ENCODE peak calls at places on chromosomes 2 and 18, in six cellular contexts. D, S, Z, K, A and B are unnamed samples.

GRCh38 chr2:165872101-165872791 is 78.2 kb upstream of the GALNT3 start:
- DNase-seq in D (no peak), S (no peak), Z (no peak), K (no peak), A (no peak), B (no peak)

GRCh38 chr2:68961380-68961779 is 8.7 kb upstream of the GKN2 start:
- DNase-seq in D (no peak), S (no peak), Z (no peak), K (no peak), A (no peak), B (no peak)

GRCh38 chr18:53489266-53489665 is 735.2 kb downstream of the MBD2 start:
- DNase-seq in D (no peak), S (no peak), Z (no peak), K (no peak), A (no peak), B (no peak)

GRCh38 chr18:76970749-76971148 is 148.4 kb downstream of the ZNF236 start:
- DNase-seq in D (no peak), S (no peak), Z (no peak), K (no peak), A (no peak), B (no peak)

GRCh38 chr2:126329152-126329551 is 326.8 kb upstream of the GYPC start:
- DNase-seq in D (no peak), S (no peak), Z (no peak), K (no peak), A (no peak), B (no peak)

GRCh38 chr2:197813093-197813787 is 8.8 kb downstream of the PLCL1 start:
- DNase-seq in D (peak; percentile 31), S (no peak), Z (peak; percentile 68), K (peak; percentile 69), A (no peak), B (peak; percentile 33)

GRCh38 chr18:53698907-53699306 is 525.6 kb downstream of the MBD2 start:
- DNase-seq in D (peak; percentile 3), S (peak; percentile 52), Z (peak; percentile 33), K (no peak), A (no peak), B (no peak)

GRCh38 chr2:203002054-203002821 is 12.4 kb upstream of the NBEAL1 start:
- DNase-seq in D (no peak), S (no peak), Z (no peak), K (no peak), A (no peak), B (no peak)

GRCh38 chr2:7028846-7029245 is 111.6 kb downstream of the RNF144A start:
- DNase-seq in D (no peak), S (no peak), Z (no peak), K (no peak), A (no peak), B (no peak)

GRCh38 chr2:139366659-139367058 is 586.5 kb upstream of the NXPH2 start:
- DNase-seq in D (no peak), S (no peak), Z (no peak), K (no peak), A (no peak), B (no peak)

GRCh38 chr18:56538756-56539155 is 99.6 kb downstream of the TXNL1 start:
- DNase-seq in D (no peak), S (no peak), Z (no peak), K (no peak), A (no peak), B (no peak)

GRCh38 chr18:74951165-74951760 is 257.7 kb downstream of the PTGR3 start:
- DNase-seq in D (peak; percentile 9), S (no peak), Z (peak; percentile 32), K (no peak), A (no peak), B (peak; percentile 98)

GRCh38 chr2:63050916-63051794 is 525 bp downstream of the OTX1 start:
- DNase-seq in D (no peak), S (peak; percentile 62), Z (no peak), K (peak; percentile 18), A (no peak), B (no peak)

GRCh38 chr2:142834003-142834402 is 43.5 kb upstream of the KYNU start:
- DNase-seq in D (no peak), S (no peak), Z (no peak), K (no peak), A (no peak), B (peak; percentile 52)

GRCh38 chr2:189402932-189403331 is 38.3 kb upstream of the WDR75 start:
- DNase-seq in D (no peak), S (no peak), Z (no peak), K (no peak), A (no peak), B (no peak)

GRCh38 chr2:20106746-20107145 is 55.3 kb upstream of the LAPTM4A start:
- DNase-seq in D (no peak), S (peak; percentile 91), Z (no peak), K (no peak), A (peak; percentile 21), B (peak; percentile 27)

GRCh38 chr18:655445-655844 is 2.0 kb upstream of the TYMS start:
- DNase-seq in D (no peak), S (no peak), Z (no peak), K (no peak), A (no peak), B (no peak)

GRCh38 chr18:50775726-50776125 is 44.1 kb downstream of the MRO start:
- DNase-seq in D (no peak), S (no peak), Z (no peak), K (no peak), A (no peak), B (no peak)

GRCh38 chr2:136225950-136226835 is 108.2 kb upstream of the CXCR4 start:
- DNase-seq in D (no peak), S (no peak), Z (no peak), K (no peak), A (no peak), B (no peak)

GRCh38 chr18:55778731-55779460 is 190.9 kb upstream of the TCF4 start:
- DNase-seq in D (no peak), S (no peak), Z (no peak), K (no peak), A (no peak), B (no peak)

GRCh38 chr2:196463706-196464105 is 175.8 kb upstream of the CCDC150 start:
- DNase-seq in D (no peak), S (no peak), Z (no peak), K (no peak), A (no peak), B (no peak)

GRCh38 chr2:127680706-127681287 is 5.5 kb upstream of the LIMS2 start:
- DNase-seq in D (no peak), S (no peak), Z (no peak), K (no peak), A (no peak), B (no peak)

GRCh38 chr2:46983065-46983801 is 67.6 kb upstream of the MCFD2 start:
- DNase-seq in D (no peak), S (no peak), Z (no peak), K (peak; percentile 57), A (no peak), B (peak; percentile 47)

GRCh38 chr2:128770143-128771080 is 451.7 kb upstream of the HS6ST1 start:
- DNase-seq in D (no peak), S (no peak), Z (no peak), K (no peak), A (no peak), B (no peak)

GRCh38 chr2:237707859-237708398 is 80.5 kb downstream of the LRRFIP1 start:
- DNase-seq in D (no peak), S (no peak), Z (no peak), K (no peak), A (no peak), B (no peak)

GRCh38 chr2:161355985-161356384 is 47.8 kb downstream of the PSMD14 start:
- DNase-seq in D (no peak), S (no peak), Z (no peak), K (no peak), A (no peak), B (no peak)

GRCh38 chr18:4096501-4096900 is 358.6 kb downstream of the DLGAP1 start:
- DNase-seq in D (no peak), S (no peak), Z (no peak), K (no peak), A (no peak), B (no peak)

GRCh38 chr2:204365778-204366177 is 179.5 kb upstream of the PARD3B start:
- DNase-seq in D (no peak), S (no peak), Z (no peak), K (no peak), A (no peak), B (no peak)

GRCh38 chr2:228827056-228827455 is 444.0 kb downstream of the PID1 start:
- DNase-seq in D (no peak), S (no peak), Z (no peak), K (no peak), A (no peak), B (no peak)

GRCh38 chr2:56582570-56582969 is 398.8 kb downstream of the CCDC85A start:
- DNase-seq in D (no peak), S (no peak), Z (no peak), K (no peak), A (no peak), B (no peak)

GRCh38 chr18:9810994-9811393 is 74.8 kb upstream of the TXNDC2 start:
- DNase-seq in D (no peak), S (peak; percentile 42), Z (no peak), K (peak; percentile 78), A (no peak), B (no peak)

DNA sequence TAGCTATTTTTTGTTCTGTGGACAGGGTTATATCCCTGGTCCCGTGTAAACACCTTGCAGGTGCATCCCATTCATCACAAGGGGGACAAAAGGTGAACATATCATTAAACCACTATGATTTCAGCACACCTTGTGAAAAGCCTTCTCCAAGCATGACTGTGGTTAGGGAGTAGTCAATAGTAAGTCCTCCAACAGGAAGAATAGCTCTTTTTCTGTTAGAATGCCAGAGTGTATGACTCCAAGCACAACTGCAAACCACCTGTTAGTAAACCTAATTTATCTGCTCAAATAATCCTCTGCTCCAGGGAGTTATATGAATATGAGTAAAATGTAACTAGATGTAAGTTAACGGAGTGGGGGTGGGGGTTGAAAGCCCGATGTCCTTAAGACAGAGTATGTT is 240.5 kb downstream of the AGPS start:
- DNase-seq in D (no peak), S (no peak), Z (no peak), K (no peak), A (no peak), B (no peak)
- TF ChIP-seq CTCF in D (no peak), S (no peak), Z (no peak), K (no peak), A (no peak), B (no peak)

GRCh38 chr2:134466141-134466540 is 212.3 kb downstream of the MGAT5 start:
- DNase-seq in D (no peak), S (peak; percentile 61), Z (peak; percentile 66), K (peak; percentile 33), A (no peak), B (peak; percentile 26)
- TF ChIP-seq JUN in D (no peak), S (no peak), Z (no peak), K (no peak), A (no peak), B (no peak)

GRCh38 chr2:233915133-233915532 is 2.0 kb upstream of the TRPM8 start:
- DNase-seq in D (peak; percentile 45), S (no peak), Z (no peak), K (peak; percentile 3), A (no peak), B (no peak)
- TF ChIP-seq CTCF in D (peak; percentile 58), S (no peak), Z (peak; percentile 22), K (no peak), A (peak; percentile 43), B (peak; percentile 7)

GRCh38 chr2:144939590-144939989 is 419.7 kb upstream of the ZEB2 start:
- DNase-seq in D (no peak), S (no peak), Z (no peak), K (no peak), A (no peak), B (no peak)
- TF ChIP-seq JUN in D (no peak), S (no peak), Z (no peak), K (no peak), A (no peak), B (no peak)